ENCODE peak calls at places on chromosomes 1 and 21, in seven cellular contexts. G is HCT116, V is H1, A is K562, E is SK-N-SH, Y is HepG2, F is GM12878. H is an unnamed sample.

GRCh38 chr1:67211589-67212563 is 45.6 kb downstream of the IL23R start:
- DNase-seq in E (no peak), G (peak; percentile 19), Y (peak; percentile 13), A (no peak), F (no peak), V (no peak), H (peak; percentile 46)

GRCh38 chr1:150566589-150567340 is 12.6 kb downstream of the MCL1 start:
- DNase-seq in G (no peak), E (no peak), F (no peak), Y (no peak), A (no peak), V (no peak), H (no peak)

GRCh38 chr1:199272690-199273089 is 633.9 kb downstream of the PTPRC start:
- DNase-seq in F (peak; percentile 54), V (no peak), G (peak; percentile 71), A (no peak), E (peak; percentile 4), Y (no peak), H (peak; percentile 36)

GRCh38 chr1:236407059-236407458 is 13.0 kb downstream of the EDARADD start:
- DNase-seq in F (no peak), A (no peak), V (no peak), Y (no peak), E (no peak), G (no peak), H (no peak)

GRCh38 chr1:7745783-7746182 is 25.3 kb upstream of the VAMP3 start:
- DNase-seq in G (no peak), V (peak; percentile 23), E (no peak), Y (no peak), F (no peak), A (no peak), H (peak; percentile 47)

GRCh38 chr1:18693256-18694098 is 62.8 kb downstream of the PAX7 start:
- DNase-seq in A (no peak), Y (no peak), V (peak; percentile 89), F (no peak), G (no peak), E (no peak), H (no peak)

GRCh38 chr1:42476605-42477004 is 13.5 kb downstream of the CCDC30 start:
- DNase-seq in F (no peak), Y (no peak), G (no peak), V (no peak), A (no peak), E (no peak), H (no peak)

GRCh38 chr21:34808569-34809204 is 139.9 kb downstream of the CLIC6 start:
- DNase-seq in V (no peak), F (no peak), E (no peak), A (no peak), G (no peak), Y (no peak), H (no peak)

GRCh38 chr21:43978060-43978459 is 34.0 kb upstream of the TRAPPC10 start:
- DNase-seq in V (no peak), F (no peak), Y (no peak), A (no peak), E (no peak), G (no peak), H (no peak)

GRCh38 chr1:20375563-20375962 is 84.9 kb downstream of the VWA5B1 start:
- DNase-seq in F (no peak), A (no peak), G (no peak), Y (no peak), E (no peak), V (no peak), H (no peak)

GRCh38 chr1:18942340-18942739 is 14.1 kb downstream of the IFFO2 start:
- DNase-seq in V (no peak), G (no peak), Y (no peak), F (no peak), A (no peak), E (no peak), H (no peak)

DNA sequence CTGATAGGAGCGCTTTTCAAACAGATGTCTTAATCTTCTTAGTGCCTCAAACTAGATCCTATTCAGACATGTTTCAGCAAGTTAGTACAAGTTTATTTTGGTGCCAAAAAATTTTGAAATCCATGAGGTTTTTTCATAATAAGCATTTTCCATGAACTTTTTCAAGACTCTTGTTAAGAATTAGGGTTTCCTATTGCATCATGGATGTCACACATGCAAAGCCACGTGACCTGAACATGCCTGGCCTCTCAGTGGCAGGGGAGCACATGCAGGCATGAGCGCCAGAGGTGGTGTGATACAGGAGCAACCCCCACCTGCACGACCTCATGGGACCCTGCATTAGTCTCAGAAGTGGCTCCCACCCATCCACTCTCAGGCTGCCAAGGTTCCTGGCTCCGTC is 67.6 kb downstream of the POFUT2 start:
- DNase-seq in E (no peak), V (no peak), Y (no peak), F (no peak), A (no peak), G (no peak), H (no peak)
- TF ChIP-seq JUND in E (no peak), V (no peak), Y (no peak), F (no peak), A (no peak), G (no peak), H (no peak)

GRCh38 chr1:196152975-196153374 is 455.3 kb downstream of the KCNT2 start:
- DNase-seq in Y (no peak), E (no peak), F (no peak), G (no peak), V (no peak), A (no peak), H (no peak)

GRCh38 chr1:196152086-196152485 is 456.2 kb downstream of the KCNT2 start:
- DNase-seq in E (no peak), Y (no peak), A (peak; percentile 14), V (no peak), G (no peak), F (no peak), H (no peak)

GRCh38 chr1:196147530-196147929 is 460.7 kb downstream of the KCNT2 start:
- DNase-seq in V (no peak), Y (no peak), A (no peak), E (no peak), G (no peak), F (no peak), H (no peak)

GRCh38 chr1:196144588-196144987 is 463.7 kb downstream of the KCNT2 start:
- DNase-seq in G (no peak), F (no peak), A (no peak), V (no peak), E (no peak), Y (no peak), H (peak; percentile 36)

GRCh38 chr1:196148367-196148970 is 459.8 kb downstream of the KCNT2 start:
- DNase-seq in E (peak; percentile 12), V (no peak), Y (peak; percentile 6), F (no peak), A (peak; percentile 13), G (peak; percentile 22), H (peak; percentile 63)
- TF ChIP-seq JUND in E (no peak), V (no peak), Y (no peak), F (no peak), A (no peak), G (no peak), H (no peak)

DNA sequence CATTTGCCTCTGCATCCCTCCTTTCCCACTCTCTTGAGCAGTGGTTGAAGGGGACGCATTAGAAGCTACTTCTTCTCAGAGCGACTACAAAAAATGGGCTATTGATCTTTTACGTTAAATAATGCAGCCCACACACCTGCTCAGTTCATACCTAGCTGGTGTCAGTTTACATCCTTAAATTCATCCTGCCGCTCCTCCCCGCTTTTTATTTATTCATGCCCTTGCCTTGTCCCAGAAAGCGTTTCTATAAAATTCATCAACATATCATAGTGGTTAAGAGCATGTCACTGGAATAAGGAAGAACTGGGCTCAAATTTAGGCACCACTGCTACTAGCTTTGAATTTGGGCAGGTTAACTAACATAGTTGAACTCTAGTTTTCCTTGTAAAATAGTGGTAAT is 66.0 kb upstream of the TINAGL1 start:
- DNase-seq in G (no peak), F (no peak), A (no peak), Y (no peak), V (no peak), E (no peak), H (no peak)
- TF ChIP-seq JUND in G (no peak), F (no peak), A (no peak), Y (no peak), V (no peak), E (no peak), H (no peak)

DNA sequence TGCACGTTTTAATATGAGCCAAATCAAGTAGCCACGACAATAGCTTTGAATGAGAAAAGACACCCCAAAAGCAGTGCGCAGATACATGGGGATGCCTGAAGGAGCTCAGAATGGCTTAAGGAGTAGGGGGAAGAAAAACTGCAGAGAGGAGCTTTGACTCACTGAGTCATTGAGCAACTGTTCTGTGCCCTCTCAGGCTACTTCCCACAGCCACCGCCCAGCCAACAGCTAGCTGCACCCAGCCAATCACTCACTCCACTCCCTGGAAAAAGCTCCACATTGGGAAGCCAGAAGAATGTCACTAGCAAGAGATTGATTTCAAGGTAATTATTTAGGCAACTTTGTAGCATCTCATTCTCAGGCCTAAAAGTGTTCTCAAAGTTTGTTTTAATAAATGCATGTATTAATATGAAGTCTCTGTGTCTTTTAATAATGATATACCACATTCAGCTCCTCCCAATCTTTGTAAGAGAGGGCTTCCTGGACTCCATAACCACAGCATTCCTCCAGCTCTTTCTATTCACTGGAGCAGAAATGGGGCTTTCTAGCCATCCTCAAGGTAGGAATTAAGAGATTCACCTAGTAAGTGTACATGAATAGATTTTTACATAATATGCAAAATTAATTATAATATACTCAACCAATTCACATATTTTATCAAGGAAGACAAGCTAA is 16.8 kb downstream of the DUSP10 start:
- DNase-seq in E (no peak), Y (no peak), A (no peak), V (no peak), F (no peak), G (no peak), H (no peak)
- TF ChIP-seq JUND in E (no peak), Y (no peak), A (no peak), V (no peak), F (no peak), G (no peak), H (no peak)

GRCh38 chr21:17427831-17428483 is 84.9 kb upstream of the CXADR start:
- DNase-seq in A (no peak), V (no peak), E (no peak), F (peak; percentile 69), Y (no peak), G (no peak), H (no peak)
- TF ChIP-seq JUND in A (no peak), V (no peak), E (no peak), F (no peak), Y (no peak), G (no peak), H (no peak)

GRCh38 chr1:195754297-195754696 is 853.9 kb downstream of the KCNT2 start:
- DNase-seq in F (no peak), Y (no peak), V (no peak), A (no peak), G (no peak), E (peak; percentile 39), H (no peak)
- TF ChIP-seq JUND in F (no peak), Y (no peak), V (no peak), A (no peak), G (no peak), E (no peak), H (no peak)

GRCh38 chr1:24191860-24192259 is 4.8 kb upstream of the IFNLR1 start:
- DNase-seq in Y (no peak), G (no peak), E (no peak), V (no peak), A (peak; percentile 46), F (no peak), H (no peak)
- TF ChIP-seq JUND in Y (no peak), G (peak; percentile 66), E (no peak), V (no peak), A (peak; percentile 86), F (no peak), H (no peak)

H was measured in T47D.